ENCODE peak calls at places on chromosomes 7 and 10, in seven cellular contexts. K is esophagus squamous epithelium, N is upper lobe of left lung, D is Peyer's patch, R is heart left ventricle, W is A549, J is uterus. B is an unnamed sample.

GRCh38 chr10:3622427-3622826 is 162.6 kb downstream of the KLF6 start:
- DNase-seq in N (no peak), R (no peak), K (no peak), J (no peak), D (no peak), W (no peak), B (no peak)

GRCh38 chr10:78511324-78512204 is 477.9 kb downstream of the RPS24 start:
- DNase-seq in W (no peak), K (no peak), J (no peak), D (no peak), R (no peak), N (no peak), B (no peak)

GRCh38 chr10:103197177-103197576 is 4.1 kb upstream of the NT5C2 start:
- DNase-seq in J (no peak), D (peak; percentile 58), N (peak; percentile 80), R (peak; percentile 57), W (peak; percentile 72), K (no peak), B (peak; percentile 90)

GRCh38 chr7:129054438-129055293 is at the start of gene TNPO3:
- DNase-seq in W (peak; percentile 96), K (peak; percentile 60), N (peak; percentile 94), R (peak; percentile 95), D (peak; percentile 97), J (peak; percentile 93), B (peak; percentile 95)

GRCh38 chr10:61606971-61607907 is 55.5 kb upstream of the CABCOCO1 start:
- DNase-seq in R (no peak), W (peak; percentile 35), J (no peak), K (no peak), N (no peak), D (no peak), B (no peak)

GRCh38 chr7:25031007-25031406 is 51.0 kb upstream of the OSBPL3 start:
- DNase-seq in N (no peak), J (no peak), W (no peak), R (no peak), K (peak; percentile 2), D (peak; percentile 62), B (no peak)

GRCh38 chr7:23333671-23334246 is 34.6 kb downstream of the MALSU1 start:
- DNase-seq in N (no peak), J (peak; percentile 37), D (no peak), R (no peak), K (no peak), W (peak; percentile 88), B (no peak)

GRCh38 chr7:2572101-2572842 is 13.5 kb downstream of the IQCE start:
- DNase-seq in J (no peak), D (peak; percentile 83), R (no peak), W (no peak), K (no peak), N (no peak), B (peak; percentile 76)

GRCh38 chr10:69004821-69005220 is 16.2 kb downstream of the KIFBP start:
- DNase-seq in K (no peak), R (no peak), D (no peak), N (no peak), J (no peak), W (peak; percentile 47), B (no peak)

GRCh38 chr10:123886292-123886691 is 5.3 kb downstream of the CPXM2 start:
- DNase-seq in J (no peak), W (no peak), K (no peak), D (no peak), R (no peak), N (no peak), B (no peak)

GRCh38 chr10:45224219-45224841 is 91.1 kb downstream of the OR13A1 start:
- DNase-seq in D (no peak), J (no peak), N (no peak), K (no peak), R (no peak), W (no peak), B (no peak)

GRCh38 chr7:150340024-150340749 is 1.2 kb downstream of the RARRES2 start:
- DNase-seq in D (peak; percentile 47), J (peak; percentile 50), K (no peak), R (no peak), W (no peak), N (no peak), B (peak; percentile 78)

GRCh38 chr7:53035499-53036412 is at the start of gene POM121L12:
- DNase-seq in K (no peak), N (no peak), J (no peak), W (no peak), R (no peak), D (no peak), B (no peak)

GRCh38 chr7:127940365-127941160 is 90.7 kb downstream of the LRRC4 start:
- DNase-seq in W (no peak), N (no peak), R (no peak), K (no peak), J (no peak), D (no peak), B (no peak)

GRCh38 chr7:54969190-54969967 is 49.4 kb upstream of the EGFR start:
- DNase-seq in K (no peak), D (no peak), R (no peak), J (no peak), W (no peak), N (no peak), B (no peak)

GRCh38 chr10:9081253-9081652 is 1026.8 kb downstream of the GATA3 start:
- DNase-seq in D (no peak), J (no peak), K (no peak), N (no peak), R (no peak), W (no peak), B (no peak)

GRCh38 chr10:54607983-54608382 is 193.0 kb downstream of the PCDH15 start:
- DNase-seq in K (no peak), D (no peak), N (no peak), J (no peak), W (no peak), R (no peak), B (no peak)

GRCh38 chr10:114017266-114017665 is 26.4 kb upstream of the ADRB1 start:
- DNase-seq in K (no peak), J (no peak), D (no peak), N (no peak), W (no peak), R (no peak), B (no peak)

GRCh38 chr10:2949221-2949947 is 118.0 kb upstream of the PFKP start:
- DNase-seq in N (no peak), K (no peak), J (no peak), R (no peak), W (no peak), D (no peak), B (no peak)

GRCh38 chr7:98178321-98178720 is 32.9 kb upstream of the BHLHA15 start:
- DNase-seq in K (no peak), N (peak; percentile 93), J (no peak), R (peak; percentile 44), W (peak; percentile 26), D (no peak), B (no peak)

GRCh38 chr7:156820445-156821063 is 72.4 kb downstream of the LMBR1 start:
- DNase-seq in K (no peak), D (no peak), R (no peak), W (no peak), J (no peak), N (no peak), B (no peak)
- TF ChIP-seq CTCF in K (no peak), D (peak; percentile 18), R (no peak), W (no peak), J (no peak), N (no peak), B (no peak)

GRCh38 chr10:110507303-110507702 is 9.6 kb downstream of the DUSP5 start:
- DNase-seq in D (no peak), J (no peak), W (no peak), R (no peak), N (no peak), K (no peak), B (no peak)

GRCh38 chr10:110509560-110509959 is 11.9 kb downstream of the DUSP5 start:
- DNase-seq in J (no peak), R (no peak), D (peak; percentile 3), K (no peak), W (no peak), N (no peak), B (no peak)

GRCh38 chr10:110508806-110509544 is 11.3 kb downstream of the DUSP5 start:
- DNase-seq in D (no peak), W (no peak), N (no peak), K (no peak), R (peak; percentile 80), J (no peak), B (no peak)

GRCh38 chr10:110510086-110510485 is 12.4 kb downstream of the DUSP5 start:
- DNase-seq in J (no peak), K (no peak), W (no peak), N (no peak), R (no peak), D (peak; percentile 37), B (no peak)

GRCh38 chr10:110508389-110508788 is 10.7 kb downstream of the DUSP5 start:
- DNase-seq in D (no peak), K (no peak), N (no peak), W (no peak), J (no peak), R (no peak), B (no peak)
- TF ChIP-seq POLR2A in D (no peak), K (no peak), N (no peak), W (no peak), J (no peak), R (no peak), B (no peak)

GRCh38 chr7:39703143-39703542 is 79.8 kb downstream of the RALA start:
- DNase-seq in D (no peak), J (no peak), K (no peak), R (no peak), W (peak; percentile 7), N (no peak), B (no peak)
- TF ChIP-seq CTCF in D (no peak), J (no peak), K (no peak), R (no peak), W (no peak), N (peak; percentile 6), B (no peak)

GRCh38 chr7:87391020-87391701 is 45.7 kb downstream of the CROT start:
- DNase-seq in R (no peak), J (no peak), N (no peak), K (no peak), W (no peak), D (no peak), B (no peak)
- TF ChIP-seq POLR2A in R (no peak), J (no peak), N (no peak), K (no peak), W (no peak), D (no peak), B (no peak)

DNA sequence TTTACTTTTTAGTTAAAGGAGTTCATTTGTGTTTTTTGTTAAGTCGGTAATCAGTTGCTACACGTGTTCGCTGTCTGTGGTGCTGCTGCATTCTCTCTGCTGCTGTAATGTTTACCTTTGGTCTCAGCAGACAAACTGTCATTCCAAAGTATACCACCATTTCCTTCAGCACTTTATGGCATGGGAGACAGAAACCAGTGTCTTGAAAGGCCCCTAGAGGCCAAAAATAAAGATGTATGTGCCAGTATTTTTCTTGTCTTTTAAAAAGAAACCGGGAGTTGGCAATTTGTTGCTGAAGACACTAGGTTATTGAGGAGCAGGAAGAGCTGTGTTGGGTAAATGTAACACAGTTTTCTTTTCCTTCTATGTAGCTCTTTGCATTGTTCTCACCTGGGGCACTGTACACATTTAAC is 24.1 kb downstream of the ZNF92 start:
- DNase-seq in K (no peak), D (no peak), N (no peak), W (no peak), J (no peak), R (no peak), B (no peak)
- TF ChIP-seq CTCF in K (no peak), D (no peak), N (no peak), W (no peak), J (no peak), R (no peak), B (no peak)